ENCODE peak calls at places on chromosome 10, in four cellular contexts. F is GM23338, J is tibial artery, U is cardiac muscle cell. B is an unnamed sample.
A peak's percentile ranks its signal among the peaks of the same experiment; 100 is the strongest.

GRCh38 chr10:11178606-11179221 is 161.0 kb downstream of the CELF2 start:
- DNase-seq in F (no peak), J (no peak), U (peak; percentile 93), B (no peak)

GRCh38 chr10:125190961-125191360 is 30.6 kb upstream of the CTBP2 start:
- DNase-seq in F (no peak), J (no peak), U (no peak), B (no peak)

GRCh38 chr10:102596506-102596971 is 47.7 kb upstream of the TRIM8 start:
- DNase-seq in F (peak; percentile 88), J (peak; percentile 65), U (peak; percentile 77), B (no peak)

GRCh38 chr10:73095479-73096021 is 1.1 kb downstream of the P4HA1 start:
- DNase-seq in F (peak; percentile 77), J (peak; percentile 85), U (peak; percentile 80), B (no peak)

GRCh38 chr10:33239257-33239656 is 95.2 kb downstream of the NRP1 start:
- DNase-seq in F (no peak), J (no peak), U (no peak), B (no peak)

GRCh38 chr10:84076047-84076388 is 63.3 kb upstream of the GHITM start:
- DNase-seq in F (no peak), J (no peak), U (no peak), B (no peak)

GRCh38 chr10:69807122-69807521 is 5.4 kb downstream of the COL13A1 start:
- DNase-seq in F (no peak), J (no peak), U (no peak), B (no peak)

GRCh38 chr10:52993109-52993508 is 220.5 kb upstream of the MBL2 start:
- DNase-seq in F (no peak), J (no peak), U (no peak), B (no peak)

GRCh38 chr10:47287365-47287802 is 12.6 kb upstream of the GDF10 start:
- DNase-seq in F (no peak), J (peak; percentile 61), U (no peak), B (no peak)

GRCh38 chr10:125602825-125603224 is 80.1 kb downstream of the TEX36 start:
- DNase-seq in F (no peak), J (no peak), U (no peak), B (no peak)

GRCh38 chr10:118151461-118151860 is 104.7 kb upstream of the RAB11FIP2 start:
- DNase-seq in F (no peak), J (no peak), U (no peak), B (no peak)

GRCh38 chr10:113666682-113667252 is 2.9 kb upstream of the NRAP start:
- DNase-seq in F (no peak), J (no peak), U (no peak), B (no peak)

GRCh38 chr10:131767716-131768115 is 133.1 kb upstream of the PPP2R2D start:
- DNase-seq in F (no peak), J (peak; percentile 2), U (no peak), B (no peak)

GRCh38 chr10:102644066-102644645 is at the start of gene TRIM8:
- DNase-seq in F (peak; percentile 67), J (no peak), U (peak; percentile 62), B (no peak)

GRCh38 chr10:21715531-21716195 is 181.6 kb downstream of the MLLT10 start:
- DNase-seq in F (no peak), J (no peak), U (peak; percentile 39), B (no peak)

GRCh38 chr10:28906934-28907333 is 229.6 kb downstream of the BAMBI start:
- DNase-seq in F (no peak), J (no peak), U (no peak), B (no peak)

GRCh38 chr10:12499066-12499465 is 149.7 kb downstream of the CAMK1D start:
- DNase-seq in F (no peak), J (no peak), U (no peak), B (no peak)

GRCh38 chr10:88922041-88922440 is 30.5 kb downstream of the ACTA2 start:
- DNase-seq in F (no peak), J (no peak), U (no peak), B (no peak)

GRCh38 chr10:66457629-66458028 is 468.2 kb upstream of the LRRTM3 start:
- DNase-seq in F (no peak), J (no peak), U (no peak), B (no peak)

GRCh38 chr10:43353495-43354324 is 17.7 kb upstream of the FXYD4 start:
- DNase-seq in F (no peak), J (no peak), U (no peak), B (no peak)

GRCh38 chr10:57657164-57657765 is 610.4 kb downstream of the IPMK start:
- DNase-seq in F (peak; percentile 87), J (no peak), U (peak; percentile 78), B (no peak)

GRCh38 chr10:43897765-43898419 is 249.2 kb upstream of the ZNF32 start:
- DNase-seq in F (no peak), J (no peak), U (no peak), B (no peak)

GRCh38 chr10:7412482-7413251 is 1.8 kb upstream of the SFMBT2 start:
- DNase-seq in F (peak; percentile 82), J (peak; percentile 67), U (peak; percentile 71), B (no peak)

GRCh38 chr10:121532465-121532864 is 65.8 kb downstream of the FGFR2 start:
- DNase-seq in F (no peak), J (no peak), U (no peak), B (no peak)

GRCh38 chr10:116201670-116202430 is 71.2 kb downstream of the GFRA1 start:
- DNase-seq in F (no peak), J (no peak), U (no peak), B (no peak)
- H3K4me1 ChIP-seq in F (no peaks in the 10 kb centered on the region), J (no peaks in the 10 kb centered on the region), U (no peaks in the 10 kb centered on the region), B (no peaks in the 10 kb centered on the region)

DNA sequence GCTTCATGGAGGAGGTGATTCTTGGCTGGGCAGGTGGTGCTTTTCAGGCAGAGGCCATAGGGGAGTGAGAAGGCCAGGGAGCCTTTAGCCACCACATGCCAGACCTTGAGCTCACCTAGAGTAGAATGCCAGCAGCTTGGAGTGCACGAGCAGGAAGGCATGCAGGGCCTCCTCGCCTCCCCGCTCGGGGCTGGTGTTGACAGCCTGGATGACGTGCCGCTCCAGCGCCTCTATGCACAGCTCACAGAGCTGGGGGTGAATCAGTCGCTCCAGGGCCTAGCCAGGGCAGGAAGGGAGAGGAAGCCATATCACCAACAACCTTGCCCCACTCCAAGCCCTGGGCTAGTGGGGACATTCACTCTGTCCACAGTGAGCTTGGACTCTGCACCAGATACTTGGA is 15.7 kb downstream of the HPS1 start:
- DNase-seq in F (no peak), J (no peak), U (no peak), B (no peak)
- H3K36me3 ChIP-seq in F (peaks cover 13% of the 10 kb centered on the region), J (peaks cover 95% of the 10 kb centered on the region), U (peaks cover 17% of the 10 kb centered on the region), B (peaks cover 41% of the 10 kb centered on the region)

DNA sequence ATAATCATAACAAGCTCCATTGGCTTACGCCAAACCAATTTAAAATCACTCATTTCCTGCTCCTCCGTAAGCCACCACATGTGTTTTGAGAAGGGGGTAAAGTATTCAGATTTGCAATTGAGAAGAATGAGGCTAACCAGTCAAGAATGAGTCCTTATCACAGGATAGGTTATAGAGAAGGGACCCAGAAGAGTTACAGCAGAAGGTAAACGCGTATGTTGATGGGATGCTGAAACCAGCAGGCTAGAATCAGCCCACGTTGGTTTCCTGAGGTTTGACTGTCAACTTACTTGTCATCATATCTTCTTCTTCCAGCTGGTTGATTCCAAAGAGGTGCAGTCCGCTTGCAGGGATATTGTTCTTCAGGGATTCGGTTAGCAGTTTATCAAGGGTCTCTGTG is 64.1 kb upstream of the TM9SF3 start:
- DNase-seq in F (no peak), J (no peak), U (no peak), B (no peak)
- H3K4me1 ChIP-seq in F (no peaks in the 10 kb centered on the region), J (no peaks in the 10 kb centered on the region), U (no peaks in the 10 kb centered on the region), B (no peaks in the 10 kb centered on the region)

GRCh38 chr10:79115302-79115701 is 46.5 kb downstream of the ZMIZ1 start:
- DNase-seq in F (no peak), J (no peak), U (no peak), B (no peak)
- H3K36me3 ChIP-seq in F (no peaks in the 10 kb centered on the region), J (peaks cover 30% of the 10 kb centered on the region), U (peaks cover 8% of the 10 kb centered on the region), B (peaks cover 6% of the 10 kb centered on the region)

GRCh38 chr10:3898821-3899220 is 113.8 kb upstream of the KLF6 start:
- DNase-seq in F (no peak), J (no peak), U (no peak), B (no peak)

GRCh38 chr10:3902809-3903410 is 117.9 kb upstream of the KLF6 start:
- DNase-seq in F (no peak), J (no peak), U (no peak), B (no peak)

GRCh38 chr10:3902054-3902808 is 117.2 kb upstream of the KLF6 start:
- DNase-seq in F (no peak), J (no peak), U (peak; percentile 19), B (no peak)

GRCh38 chr10:3904419-3904975 is 119.5 kb upstream of the KLF6 start:
- DNase-seq in F (no peak), J (no peak), U (no peak), B (no peak)

DNA sequence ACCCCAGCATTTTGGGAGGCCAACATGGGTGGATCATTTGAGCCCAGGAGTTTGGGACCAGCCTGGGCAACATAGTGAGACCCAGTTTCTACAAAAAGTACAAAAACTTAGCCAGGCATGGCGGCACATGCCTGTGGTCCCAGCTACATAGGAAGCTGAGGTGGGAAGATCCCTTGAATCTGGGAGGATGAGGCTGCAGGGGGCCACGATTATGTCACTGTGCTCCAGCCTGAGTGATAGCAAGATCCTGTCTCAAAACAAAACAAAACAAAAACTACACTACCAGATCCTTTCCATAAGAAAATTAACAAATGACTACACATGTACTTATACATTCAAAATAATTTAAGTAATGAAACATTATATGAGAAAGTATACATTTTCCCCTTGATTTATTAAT is 116.4 kb upstream of the KLF6 start:
- DNase-seq in F (no peak), J (no peak), U (no peak), B (no peak)
- H3K4me1 ChIP-seq in F (no peaks in the 10 kb centered on the region), J (peaks cover 3% of the 10 kb centered on the region), U (peaks cover 8% of the 10 kb centered on the region), B (peaks cover 6% of the 10 kb centered on the region)

GRCh38 chr10:128612631-128613030 is 486.4 kb upstream of the MKI67 start:
- DNase-seq in F (no peak), J (no peak), U (no peak), B (no peak)
- H3K36me3 ChIP-seq in F (no peaks in the 10 kb centered on the region), J (no peaks in the 10 kb centered on the region), U (no peaks in the 10 kb centered on the region), B (no peaks in the 10 kb centered on the region)